ENCODE peak calls at places on chromosomes 1 and 21, in six cellular contexts. One of them, this sample, is unnamed.

GRCh38 chr1:36479505-36480051 is 3.1 kb downstream of the CSF3R start:
- DNase-seq in activated naive CD4-positive, alpha-beta T cell treated with Interleukin-2 at 50 U/mL for 16 hours: no peak
- DNase-seq in GM13977: no peak
- DNase-seq in stimulated activated CD4-positive, alpha-beta T cell treated with anti-CD3 and anti-CD28 coated beads, Interleukin-2, amount 100 ng/mL, for 48 hours: no peak
- DNase-seq in anterior cingulate cortex: no peak
- DNase-seq in NCI-H2081 treated with DMSO at 0.1 percent for 48 hours: no peak
- DNase-seq in this sample: no peak

GRCh38 chr1:97114842-97115241 is 393.3 kb downstream of the PTBP2 start:
- DNase-seq in stimulated activated CD4-positive, alpha-beta T cell treated with anti-CD3 and anti-CD28 coated beads, Interleukin-2, amount 100 ng/mL, for 48 hours: no peak
- DNase-seq in anterior cingulate cortex: no peak
- DNase-seq in activated naive CD4-positive, alpha-beta T cell treated with Interleukin-2 at 50 U/mL for 16 hours: no peak
- DNase-seq in NCI-H2081 treated with DMSO at 0.1 percent for 48 hours: no peak
- DNase-seq in GM13977: no peak
- DNase-seq in this sample: no peak

GRCh38 chr1:173393655-173393993 is 83.5 kb upstream of the PRDX6 start:
- DNase-seq in stimulated activated CD4-positive, alpha-beta T cell treated with anti-CD3 and anti-CD28 coated beads, Interleukin-2, amount 100 ng/mL, for 48 hours: no peak
- DNase-seq in GM13977: no peak
- DNase-seq in anterior cingulate cortex: no peak
- DNase-seq in NCI-H2081 treated with DMSO at 0.1 percent for 48 hours: no peak
- DNase-seq in activated naive CD4-positive, alpha-beta T cell treated with Interleukin-2 at 50 U/mL for 16 hours: no peak
- DNase-seq in this sample: no peak

GRCh38 chr1:15969321-15969880 is 6.5 kb downstream of the ZBTB17 start:
- DNase-seq in activated naive CD4-positive, alpha-beta T cell treated with Interleukin-2 at 50 U/mL for 16 hours: no peak
- DNase-seq in anterior cingulate cortex: no peak
- DNase-seq in stimulated activated CD4-positive, alpha-beta T cell treated with anti-CD3 and anti-CD28 coated beads, Interleukin-2, amount 100 ng/mL, for 48 hours: no peak
- DNase-seq in GM13977: no peak
- DNase-seq in NCI-H2081 treated with DMSO at 0.1 percent for 48 hours: no peak
- DNase-seq in this sample: no peak

GRCh38 chr1:71853391-71853790 is 428.9 kb downstream of the NEGR1 start:
- DNase-seq in GM13977: no peak
- DNase-seq in anterior cingulate cortex: no peak
- DNase-seq in NCI-H2081 treated with DMSO at 0.1 percent for 48 hours: no peak
- DNase-seq in activated naive CD4-positive, alpha-beta T cell treated with Interleukin-2 at 50 U/mL for 16 hours: no peak
- DNase-seq in stimulated activated CD4-positive, alpha-beta T cell treated with anti-CD3 and anti-CD28 coated beads, Interleukin-2, amount 100 ng/mL, for 48 hours: no peak
- DNase-seq in this sample: peak

GRCh38 chr1:44543064-44543815 is 131.0 kb downstream of the TMEM53 start:
- DNase-seq in NCI-H2081 treated with DMSO at 0.1 percent for 48 hours: no peak
- DNase-seq in stimulated activated CD4-positive, alpha-beta T cell treated with anti-CD3 and anti-CD28 coated beads, Interleukin-2, amount 100 ng/mL, for 48 hours: no peak
- DNase-seq in GM13977: no peak
- DNase-seq in activated naive CD4-positive, alpha-beta T cell treated with Interleukin-2 at 50 U/mL for 16 hours: no peak
- DNase-seq in anterior cingulate cortex: peak
- DNase-seq in this sample: peak

GRCh38 chr21:24899138-24899537 is 708.1 kb downstream of the MRPL39 start:
- DNase-seq in stimulated activated CD4-positive, alpha-beta T cell treated with anti-CD3 and anti-CD28 coated beads, Interleukin-2, amount 100 ng/mL, for 48 hours: no peak
- DNase-seq in GM13977: no peak
- DNase-seq in anterior cingulate cortex: no peak
- DNase-seq in NCI-H2081 treated with DMSO at 0.1 percent for 48 hours: no peak
- DNase-seq in activated naive CD4-positive, alpha-beta T cell treated with Interleukin-2 at 50 U/mL for 16 hours: no peak
- DNase-seq in this sample: no peak

GRCh38 chr1:86695400-86695799 is 9.0 kb upstream of the SH3GLB1 start:
- DNase-seq in activated naive CD4-positive, alpha-beta T cell treated with Interleukin-2 at 50 U/mL for 16 hours: no peak
- DNase-seq in NCI-H2081 treated with DMSO at 0.1 percent for 48 hours: no peak
- DNase-seq in GM13977: no peak
- DNase-seq in stimulated activated CD4-positive, alpha-beta T cell treated with anti-CD3 and anti-CD28 coated beads, Interleukin-2, amount 100 ng/mL, for 48 hours: no peak
- DNase-seq in anterior cingulate cortex: no peak
- DNase-seq in this sample: no peak

GRCh38 chr1:87783315-87783714 is 454.6 kb downstream of the LMO4 start:
- DNase-seq in NCI-H2081 treated with DMSO at 0.1 percent for 48 hours: no peak
- DNase-seq in stimulated activated CD4-positive, alpha-beta T cell treated with anti-CD3 and anti-CD28 coated beads, Interleukin-2, amount 100 ng/mL, for 48 hours: no peak
- DNase-seq in activated naive CD4-positive, alpha-beta T cell treated with Interleukin-2 at 50 U/mL for 16 hours: no peak
- DNase-seq in GM13977: no peak
- DNase-seq in anterior cingulate cortex: no peak
- DNase-seq in this sample: no peak

GRCh38 chr1:32496127-32496526 is 31.3 kb downstream of the ZBTB8B start:
- DNase-seq in anterior cingulate cortex: no peak
- DNase-seq in activated naive CD4-positive, alpha-beta T cell treated with Interleukin-2 at 50 U/mL for 16 hours: no peak
- DNase-seq in NCI-H2081 treated with DMSO at 0.1 percent for 48 hours: no peak
- DNase-seq in stimulated activated CD4-positive, alpha-beta T cell treated with anti-CD3 and anti-CD28 coated beads, Interleukin-2, amount 100 ng/mL, for 48 hours: no peak
- DNase-seq in GM13977: no peak
- DNase-seq in this sample: no peak

GRCh38 chr1:73674945-73675561 is 522.9 kb downstream of the LRRIQ3 start:
- DNase-seq in NCI-H2081 treated with DMSO at 0.1 percent for 48 hours: peak
- DNase-seq in stimulated activated CD4-positive, alpha-beta T cell treated with anti-CD3 and anti-CD28 coated beads, Interleukin-2, amount 100 ng/mL, for 48 hours: no peak
- DNase-seq in GM13977: peak
- DNase-seq in anterior cingulate cortex: no peak
- DNase-seq in activated naive CD4-positive, alpha-beta T cell treated with Interleukin-2 at 50 U/mL for 16 hours: no peak
- DNase-seq in this sample: peak

GRCh38 chr1:119718409-119718808 is 6.7 kb downstream of the PHGDH start:
- DNase-seq in activated naive CD4-positive, alpha-beta T cell treated with Interleukin-2 at 50 U/mL for 16 hours: no peak
- DNase-seq in anterior cingulate cortex: no peak
- DNase-seq in GM13977: no peak
- DNase-seq in stimulated activated CD4-positive, alpha-beta T cell treated with anti-CD3 and anti-CD28 coated beads, Interleukin-2, amount 100 ng/mL, for 48 hours: no peak
- DNase-seq in NCI-H2081 treated with DMSO at 0.1 percent for 48 hours: no peak
- DNase-seq in this sample: no peak

GRCh38 chr1:185734929-185735666 is 907 bp downstream of the HMCN1 start:
- DNase-seq in NCI-H2081 treated with DMSO at 0.1 percent for 48 hours: no peak
- DNase-seq in stimulated activated CD4-positive, alpha-beta T cell treated with anti-CD3 and anti-CD28 coated beads, Interleukin-2, amount 100 ng/mL, for 48 hours: no peak
- DNase-seq in GM13977: no peak
- DNase-seq in activated naive CD4-positive, alpha-beta T cell treated with Interleukin-2 at 50 U/mL for 16 hours: no peak
- DNase-seq in anterior cingulate cortex: no peak
- DNase-seq in this sample: no peak

This sample was measured in NCI-H146.